ENCODE peak calls at places on chromosomes 4 and X, in nine cellular contexts. One of them, this sample, is unnamed.

GRCh38 chr4:20305976-20306375 is 54.3 kb downstream of the SLIT2 start:
- DNase-seq in NAMALWA: peak
- DNase-seq in foreskin fibroblast: peak
- DNase-seq in fibroblast of mammary gland: peak
- DNase-seq in HCT116: no peak
- DNase-seq in NCI-H1092 treated with DMSO at 0.1 percent for 48 hours: peak
- DNase-seq in SIG-M5: no peak
- DNase-seq in CD8-positive, alpha-beta memory T cell: no peak
- DNase-seq in heart left ventricle: no peak
- DNase-seq in this sample: no peak

GRCh38 chrX:11239230-11239629 is 54.0 kb upstream of the AMELX start:
- DNase-seq in NAMALWA: no peak
- DNase-seq in foreskin fibroblast: peak
- DNase-seq in fibroblast of mammary gland: peak
- DNase-seq in HCT116: no peak
- DNase-seq in NCI-H1092 treated with DMSO at 0.1 percent for 48 hours: no peak
- DNase-seq in SIG-M5: no peak
- DNase-seq in CD8-positive, alpha-beta memory T cell: no peak
- DNase-seq in heart left ventricle: no peak
- DNase-seq in this sample: no peak

GRCh38 chrX:109886122-109886761 is 116.7 kb upstream of the TMEM164 start:
- DNase-seq in NAMALWA: peak
- DNase-seq in foreskin fibroblast: peak
- DNase-seq in fibroblast of mammary gland: peak
- DNase-seq in HCT116: peak
- DNase-seq in NCI-H1092 treated with DMSO at 0.1 percent for 48 hours: peak
- DNase-seq in SIG-M5: no peak
- DNase-seq in CD8-positive, alpha-beta memory T cell: peak
- DNase-seq in heart left ventricle: no peak
- DNase-seq in this sample: no peak

GRCh38 chr4:1600811-1601532 is 83.1 kb downstream of the FAM53A start:
- DNase-seq in NAMALWA: no peak
- DNase-seq in foreskin fibroblast: no peak
- DNase-seq in fibroblast of mammary gland: no peak
- DNase-seq in HCT116: no peak
- DNase-seq in NCI-H1092 treated with DMSO at 0.1 percent for 48 hours: no peak
- DNase-seq in SIG-M5: no peak
- DNase-seq in CD8-positive, alpha-beta memory T cell: no peak
- DNase-seq in heart left ventricle: peak
- DNase-seq in this sample: peak

GRCh38 chr4:52840531-52841350 is 21.4 kb upstream of the RASL11B start:
- DNase-seq in NAMALWA: no peak
- DNase-seq in foreskin fibroblast: no peak
- DNase-seq in fibroblast of mammary gland: no peak
- DNase-seq in HCT116: no peak
- DNase-seq in NCI-H1092 treated with DMSO at 0.1 percent for 48 hours: no peak
- DNase-seq in SIG-M5: no peak
- DNase-seq in CD8-positive, alpha-beta memory T cell: no peak
- DNase-seq in heart left ventricle: no peak
- DNase-seq in this sample: no peak

GRCh38 chr4:86934147-86934771 is 552 bp upstream of the AFF1 start:
- DNase-seq in NAMALWA: no peak
- DNase-seq in foreskin fibroblast: no peak
- DNase-seq in fibroblast of mammary gland: no peak
- DNase-seq in HCT116: no peak
- DNase-seq in NCI-H1092 treated with DMSO at 0.1 percent for 48 hours: no peak
- DNase-seq in SIG-M5: no peak
- DNase-seq in CD8-positive, alpha-beta memory T cell: no peak
- DNase-seq in heart left ventricle: no peak
- DNase-seq in this sample: no peak

GRCh38 chrX:134600714-134601113 is 57.6 kb downstream of the PLAC1 start:
- DNase-seq in NAMALWA: no peak
- DNase-seq in foreskin fibroblast: peak
- DNase-seq in fibroblast of mammary gland: peak
- DNase-seq in HCT116: peak
- DNase-seq in NCI-H1092 treated with DMSO at 0.1 percent for 48 hours: no peak
- DNase-seq in SIG-M5: no peak
- DNase-seq in CD8-positive, alpha-beta memory T cell: no peak
- DNase-seq in heart left ventricle: no peak
- DNase-seq in this sample: no peak

GRCh38 chrX:48451708-48452107 is 18.4 kb downstream of the SLC38A5 start:
- DNase-seq in NAMALWA: no peak
- DNase-seq in foreskin fibroblast: no peak
- DNase-seq in fibroblast of mammary gland: no peak
- DNase-seq in HCT116: no peak
- DNase-seq in NCI-H1092 treated with DMSO at 0.1 percent for 48 hours: no peak
- DNase-seq in SIG-M5: no peak
- DNase-seq in CD8-positive, alpha-beta memory T cell: no peak
- DNase-seq in heart left ventricle: no peak
- DNase-seq in this sample: no peak

GRCh38 chr4:174714393-174715211 is 114.4 kb downstream of the GLRA3 start:
- DNase-seq in NAMALWA: peak
- DNase-seq in foreskin fibroblast: peak
- DNase-seq in fibroblast of mammary gland: peak
- DNase-seq in HCT116: peak
- DNase-seq in NCI-H1092 treated with DMSO at 0.1 percent for 48 hours: peak
- DNase-seq in SIG-M5: no peak
- DNase-seq in CD8-positive, alpha-beta memory T cell: no peak
- DNase-seq in heart left ventricle: no peak
- DNase-seq in this sample: no peak

GRCh38 chr4:20760053-20760452 is 59.8 kb downstream of the PACRGL start:
- DNase-seq in NAMALWA: peak
- DNase-seq in foreskin fibroblast: no peak
- DNase-seq in fibroblast of mammary gland: peak
- DNase-seq in HCT116: no peak
- DNase-seq in NCI-H1092 treated with DMSO at 0.1 percent for 48 hours: no peak
- DNase-seq in SIG-M5: no peak
- DNase-seq in CD8-positive, alpha-beta memory T cell: no peak
- DNase-seq in heart left ventricle: no peak
- DNase-seq in this sample: no peak

GRCh38 chrX:151828434-151829080 is 84.1 kb upstream of the MAGEA4 start:
- DNase-seq in NAMALWA: no peak
- DNase-seq in foreskin fibroblast: peak
- DNase-seq in fibroblast of mammary gland: peak
- DNase-seq in HCT116: no peak
- DNase-seq in NCI-H1092 treated with DMSO at 0.1 percent for 48 hours: no peak
- DNase-seq in SIG-M5: no peak
- DNase-seq in CD8-positive, alpha-beta memory T cell: no peak
- DNase-seq in heart left ventricle: no peak
- DNase-seq in this sample: no peak

GRCh38 chrX:139738581-139738980 is 30.6 kb upstream of the MCF2 start:
- DNase-seq in NAMALWA: no peak
- DNase-seq in foreskin fibroblast: peak
- DNase-seq in fibroblast of mammary gland: peak
- DNase-seq in HCT116: no peak
- DNase-seq in NCI-H1092 treated with DMSO at 0.1 percent for 48 hours: no peak
- DNase-seq in SIG-M5: no peak
- DNase-seq in CD8-positive, alpha-beta memory T cell: no peak
- DNase-seq in heart left ventricle: no peak
- DNase-seq in this sample: no peak

GRCh38 chr4:152077582-152077981 is 316.8 kb upstream of the GATB start:
- DNase-seq in NAMALWA: no peak
- DNase-seq in foreskin fibroblast: no peak
- DNase-seq in fibroblast of mammary gland: no peak
- DNase-seq in HCT116: no peak
- DNase-seq in NCI-H1092 treated with DMSO at 0.1 percent for 48 hours: no peak
- DNase-seq in SIG-M5: no peak
- DNase-seq in CD8-positive, alpha-beta memory T cell: no peak
- DNase-seq in heart left ventricle: no peak
- DNase-seq in this sample: no peak

GRCh38 chr4:7335363-7336066 is 99.2 kb downstream of the PSAPL1 start:
- DNase-seq in NAMALWA: peak
- DNase-seq in foreskin fibroblast: peak
- DNase-seq in fibroblast of mammary gland: no peak
- DNase-seq in HCT116: peak
- DNase-seq in NCI-H1092 treated with DMSO at 0.1 percent for 48 hours: no peak
- DNase-seq in SIG-M5: no peak
- DNase-seq in CD8-positive, alpha-beta memory T cell: peak
- DNase-seq in heart left ventricle: peak
- DNase-seq in this sample: peak

GRCh38 chr4:170736710-170737109 is 647.0 kb upstream of the AADAT start:
- DNase-seq in NAMALWA: no peak
- DNase-seq in foreskin fibroblast: no peak
- DNase-seq in fibroblast of mammary gland: peak
- DNase-seq in HCT116: no peak
- DNase-seq in NCI-H1092 treated with DMSO at 0.1 percent for 48 hours: no peak
- DNase-seq in SIG-M5: no peak
- DNase-seq in CD8-positive, alpha-beta memory T cell: no peak
- DNase-seq in heart left ventricle: no peak
- DNase-seq in this sample: no peak

GRCh38 chr4:189090174-189090814 is 850.4 kb upstream of the FRG1 start:
- DNase-seq in NAMALWA: peak
- DNase-seq in foreskin fibroblast: peak
- DNase-seq in fibroblast of mammary gland: peak
- DNase-seq in HCT116: peak
- DNase-seq in NCI-H1092 treated with DMSO at 0.1 percent for 48 hours: peak
- DNase-seq in SIG-M5: no peak
- DNase-seq in CD8-positive, alpha-beta memory T cell: no peak
- DNase-seq in heart left ventricle: no peak
- DNase-seq in this sample: no peak

GRCh38 chrX:85859426-85859825 is 187.9 kb downstream of the CHM start:
- DNase-seq in NAMALWA: no peak
- DNase-seq in foreskin fibroblast: no peak
- DNase-seq in fibroblast of mammary gland: no peak
- DNase-seq in HCT116: no peak
- DNase-seq in NCI-H1092 treated with DMSO at 0.1 percent for 48 hours: no peak
- DNase-seq in SIG-M5: no peak
- DNase-seq in CD8-positive, alpha-beta memory T cell: no peak
- DNase-seq in heart left ventricle: no peak
- DNase-seq in this sample: no peak

GRCh38 chrX:149079805-149080406 is 425.2 kb downstream of the IDS start:
- DNase-seq in NAMALWA: no peak
- DNase-seq in foreskin fibroblast: no peak
- DNase-seq in fibroblast of mammary gland: no peak
- DNase-seq in HCT116: no peak
- DNase-seq in NCI-H1092 treated with DMSO at 0.1 percent for 48 hours: no peak
- DNase-seq in SIG-M5: no peak
- DNase-seq in CD8-positive, alpha-beta memory T cell: no peak
- DNase-seq in heart left ventricle: no peak
- DNase-seq in this sample: no peak

GRCh38 chrX:154294791-154295580 is at the start of gene TEX28:
- DNase-seq in NAMALWA: no peak
- DNase-seq in foreskin fibroblast: no peak
- DNase-seq in fibroblast of mammary gland: no peak
- DNase-seq in HCT116: no peak
- DNase-seq in NCI-H1092 treated with DMSO at 0.1 percent for 48 hours: no peak
- DNase-seq in SIG-M5: no peak
- DNase-seq in CD8-positive, alpha-beta memory T cell: no peak
- DNase-seq in heart left ventricle: no peak
- DNase-seq in this sample: no peak

GRCh38 chr4:75306496-75306895 is 207.7 kb downstream of the RCHY1 start:
- DNase-seq in NAMALWA: no peak
- DNase-seq in foreskin fibroblast: no peak
- DNase-seq in fibroblast of mammary gland: no peak
- DNase-seq in HCT116: no peak
- DNase-seq in NCI-H1092 treated with DMSO at 0.1 percent for 48 hours: no peak
- DNase-seq in SIG-M5: no peak
- DNase-seq in CD8-positive, alpha-beta memory T cell: no peak
- DNase-seq in heart left ventricle: no peak
- DNase-seq in this sample: no peak

GRCh38 chr4:40327340-40327739 is 7.8 kb upstream of the CHRNA9 start:
- DNase-seq in NAMALWA: no peak
- DNase-seq in foreskin fibroblast: no peak
- DNase-seq in fibroblast of mammary gland: no peak
- DNase-seq in HCT116: no peak
- DNase-seq in NCI-H1092 treated with DMSO at 0.1 percent for 48 hours: no peak
- DNase-seq in SIG-M5: peak
- DNase-seq in CD8-positive, alpha-beta memory T cell: no peak
- DNase-seq in heart left ventricle: no peak
- DNase-seq in this sample: no peak

GRCh38 chrX:139798701-139799100 is 90.7 kb upstream of the MCF2 start:
- DNase-seq in NAMALWA: no peak
- DNase-seq in foreskin fibroblast: no peak
- DNase-seq in fibroblast of mammary gland: no peak
- DNase-seq in HCT116: no peak
- DNase-seq in NCI-H1092 treated with DMSO at 0.1 percent for 48 hours: no peak
- DNase-seq in SIG-M5: no peak
- DNase-seq in CD8-positive, alpha-beta memory T cell: no peak
- DNase-seq in heart left ventricle: no peak
- DNase-seq in this sample: no peak

GRCh38 chr4:74202062-74202586 is 44.2 kb downstream of the MTHFD2L start:
- DNase-seq in NAMALWA: no peak
- DNase-seq in foreskin fibroblast: no peak
- DNase-seq in fibroblast of mammary gland: no peak
- DNase-seq in HCT116: no peak
- DNase-seq in NCI-H1092 treated with DMSO at 0.1 percent for 48 hours: no peak
- DNase-seq in SIG-M5: no peak
- DNase-seq in CD8-positive, alpha-beta memory T cell: no peak
- DNase-seq in heart left ventricle: no peak
- DNase-seq in this sample: no peak

GRCh38 chr4:7021930-7022658 is 21.1 kb upstream of the TADA2B start:
- DNase-seq in NAMALWA: no peak
- DNase-seq in foreskin fibroblast: peak
- DNase-seq in fibroblast of mammary gland: peak
- DNase-seq in HCT116: no peak
- DNase-seq in NCI-H1092 treated with DMSO at 0.1 percent for 48 hours: no peak
- DNase-seq in SIG-M5: no peak
- DNase-seq in CD8-positive, alpha-beta memory T cell: no peak
- DNase-seq in heart left ventricle: no peak
- DNase-seq in this sample: no peak

GRCh38 chr4:963276-964225 is 9.8 kb downstream of the DGKQ start:
- DNase-seq in NAMALWA: no peak
- DNase-seq in foreskin fibroblast: no peak
- DNase-seq in fibroblast of mammary gland: no peak
- DNase-seq in HCT116: no peak
- DNase-seq in NCI-H1092 treated with DMSO at 0.1 percent for 48 hours: no peak
- DNase-seq in SIG-M5: no peak
- DNase-seq in CD8-positive, alpha-beta memory T cell: peak
- DNase-seq in heart left ventricle: peak
- DNase-seq in this sample: no peak

GRCh38 chr4:111806331-111806730 is 338.9 kb upstream of the FAM241A start:
- DNase-seq in NAMALWA: peak
- DNase-seq in foreskin fibroblast: no peak
- DNase-seq in fibroblast of mammary gland: no peak
- DNase-seq in HCT116: peak
- DNase-seq in NCI-H1092 treated with DMSO at 0.1 percent for 48 hours: no peak
- DNase-seq in SIG-M5: no peak
- DNase-seq in CD8-positive, alpha-beta memory T cell: no peak
- DNase-seq in heart left ventricle: no peak
- DNase-seq in this sample: no peak

GRCh38 chr4:124325676-124326075 is 386.9 kb downstream of the ANKRD50 start:
- DNase-seq in NAMALWA: no peak
- DNase-seq in foreskin fibroblast: no peak
- DNase-seq in fibroblast of mammary gland: no peak
- DNase-seq in HCT116: no peak
- DNase-seq in NCI-H1092 treated with DMSO at 0.1 percent for 48 hours: no peak
- DNase-seq in SIG-M5: no peak
- DNase-seq in CD8-positive, alpha-beta memory T cell: no peak
- DNase-seq in heart left ventricle: no peak
- DNase-seq in this sample: no peak

GRCh38 chr4:99208719-99209075 is 10.3 kb downstream of the ADH6 start:
- DNase-seq in NAMALWA: no peak
- DNase-seq in foreskin fibroblast: no peak
- DNase-seq in fibroblast of mammary gland: no peak
- DNase-seq in HCT116: no peak
- DNase-seq in NCI-H1092 treated with DMSO at 0.1 percent for 48 hours: no peak
- DNase-seq in SIG-M5: no peak
- DNase-seq in CD8-positive, alpha-beta memory T cell: no peak
- DNase-seq in heart left ventricle: no peak
- DNase-seq in this sample: no peak

GRCh38 chrX:70478521-70478920 is 33.9 kb downstream of the DLG3 start:
- DNase-seq in NAMALWA: no peak
- DNase-seq in foreskin fibroblast: peak
- DNase-seq in fibroblast of mammary gland: peak
- DNase-seq in HCT116: no peak
- DNase-seq in NCI-H1092 treated with DMSO at 0.1 percent for 48 hours: no peak
- DNase-seq in SIG-M5: no peak
- DNase-seq in CD8-positive, alpha-beta memory T cell: no peak
- DNase-seq in heart left ventricle: no peak
- DNase-seq in this sample: no peak

GRCh38 chr4:10622728-10623127 is 61.8 kb downstream of the CLNK start:
- DNase-seq in NAMALWA: peak
- DNase-seq in foreskin fibroblast: no peak
- DNase-seq in fibroblast of mammary gland: no peak
- DNase-seq in HCT116: peak
- DNase-seq in NCI-H1092 treated with DMSO at 0.1 percent for 48 hours: peak
- DNase-seq in SIG-M5: no peak
- DNase-seq in CD8-positive, alpha-beta memory T cell: no peak
- DNase-seq in heart left ventricle: no peak
- DNase-seq in this sample: no peak

GRCh38 chr4:55447826-55448225 is 52.1 kb downstream of the TMEM165 start:
- DNase-seq in NAMALWA: no peak
- DNase-seq in foreskin fibroblast: peak
- DNase-seq in fibroblast of mammary gland: peak
- DNase-seq in HCT116: no peak
- DNase-seq in NCI-H1092 treated with DMSO at 0.1 percent for 48 hours: no peak
- DNase-seq in SIG-M5: no peak
- DNase-seq in CD8-positive, alpha-beta memory T cell: no peak
- DNase-seq in heart left ventricle: no peak
- DNase-seq in this sample: no peak